ENCODE peak calls at places on chromosomes 7 and 10, in seven cellular contexts. One of them, this sample, is unnamed.

GRCh38 chr7:155811560-155811894 is 736 bp downstream of the SHH start:
- DNase-seq in stimulated activated CD8-positive, alpha-beta memory T cell treated with anti-CD3 and anti-CD28 coated beads, Interleukin-4, amount 100 ng/mL, for 1 hour: no peak
- DNase-seq in astrocyte of the hippocampus: no peak
- DNase-seq in activated CD4-positive, alpha-beta T cell treated with anti-CD3 and anti-CD28 coated beads, Interleukin-2, amount 50 U/mL, for 24 hours: no peak
- DNase-seq in HEK293T: no peak
- DNase-seq in HT1080: no peak
- DNase-seq in uterus: no peak
- DNase-seq in this sample: no peak

GRCh38 chr7:19352271-19352670 is 207.1 kb upstream of the FERD3L start:
- DNase-seq in astrocyte of the hippocampus: peak
- DNase-seq in stimulated activated CD8-positive, alpha-beta memory T cell treated with anti-CD3 and anti-CD28 coated beads, Interleukin-4, amount 100 ng/mL, for 1 hour: no peak
- DNase-seq in uterus: no peak
- DNase-seq in HEK293T: no peak
- DNase-seq in activated CD4-positive, alpha-beta T cell treated with anti-CD3 and anti-CD28 coated beads, Interleukin-2, amount 50 U/mL, for 24 hours: no peak
- DNase-seq in HT1080: no peak
- DNase-seq in this sample: no peak

GRCh38 chr7:29039747-29040569 is 81.8 kb upstream of the TRIL start:
- DNase-seq in astrocyte of the hippocampus: no peak
- DNase-seq in activated CD4-positive, alpha-beta T cell treated with anti-CD3 and anti-CD28 coated beads, Interleukin-2, amount 50 U/mL, for 24 hours: no peak
- DNase-seq in uterus: no peak
- DNase-seq in stimulated activated CD8-positive, alpha-beta memory T cell treated with anti-CD3 and anti-CD28 coated beads, Interleukin-4, amount 100 ng/mL, for 1 hour: no peak
- DNase-seq in HEK293T: no peak
- DNase-seq in HT1080: peak
- DNase-seq in this sample: no peak

GRCh38 chr7:17325364-17325763 is 26.9 kb downstream of the AHR start:
- DNase-seq in activated CD4-positive, alpha-beta T cell treated with anti-CD3 and anti-CD28 coated beads, Interleukin-2, amount 50 U/mL, for 24 hours: no peak
- DNase-seq in astrocyte of the hippocampus: no peak
- DNase-seq in HT1080: no peak
- DNase-seq in uterus: no peak
- DNase-seq in HEK293T: no peak
- DNase-seq in stimulated activated CD8-positive, alpha-beta memory T cell treated with anti-CD3 and anti-CD28 coated beads, Interleukin-4, amount 100 ng/mL, for 1 hour: no peak
- DNase-seq in this sample: no peak

GRCh38 chr7:97002555-97003261 is 2.6 kb upstream of the DLX6 start:
- DNase-seq in uterus: no peak
- DNase-seq in activated CD4-positive, alpha-beta T cell treated with anti-CD3 and anti-CD28 coated beads, Interleukin-2, amount 50 U/mL, for 24 hours: no peak
- DNase-seq in HEK293T: no peak
- DNase-seq in astrocyte of the hippocampus: no peak
- DNase-seq in HT1080: no peak
- DNase-seq in stimulated activated CD8-positive, alpha-beta memory T cell treated with anti-CD3 and anti-CD28 coated beads, Interleukin-4, amount 100 ng/mL, for 1 hour: no peak
- DNase-seq in this sample: no peak

GRCh38 chr10:129760416-129760815 is 203.7 kb downstream of the EBF3 start:
- DNase-seq in stimulated activated CD8-positive, alpha-beta memory T cell treated with anti-CD3 and anti-CD28 coated beads, Interleukin-4, amount 100 ng/mL, for 1 hour: no peak
- DNase-seq in HT1080: no peak
- DNase-seq in HEK293T: no peak
- DNase-seq in astrocyte of the hippocampus: no peak
- DNase-seq in activated CD4-positive, alpha-beta T cell treated with anti-CD3 and anti-CD28 coated beads, Interleukin-2, amount 50 U/mL, for 24 hours: no peak
- DNase-seq in uterus: no peak
- DNase-seq in this sample: no peak

GRCh38 chr7:103648135-103648534 is 202.1 kb upstream of the SLC26A5 start:
- DNase-seq in HEK293T: no peak
- DNase-seq in stimulated activated CD8-positive, alpha-beta memory T cell treated with anti-CD3 and anti-CD28 coated beads, Interleukin-4, amount 100 ng/mL, for 1 hour: no peak
- DNase-seq in HT1080: no peak
- DNase-seq in activated CD4-positive, alpha-beta T cell treated with anti-CD3 and anti-CD28 coated beads, Interleukin-2, amount 50 U/mL, for 24 hours: no peak
- DNase-seq in astrocyte of the hippocampus: no peak
- DNase-seq in uterus: no peak
- DNase-seq in this sample: no peak

GRCh38 chr7:146185844-146186243 is 69.2 kb downstream of the CNTNAP2 start:
- DNase-seq in HEK293T: no peak
- DNase-seq in activated CD4-positive, alpha-beta T cell treated with anti-CD3 and anti-CD28 coated beads, Interleukin-2, amount 50 U/mL, for 24 hours: no peak
- DNase-seq in HT1080: no peak
- DNase-seq in astrocyte of the hippocampus: no peak
- DNase-seq in uterus: no peak
- DNase-seq in stimulated activated CD8-positive, alpha-beta memory T cell treated with anti-CD3 and anti-CD28 coated beads, Interleukin-4, amount 100 ng/mL, for 1 hour: no peak
- DNase-seq in this sample: no peak

GRCh38 chr10:129958686-129959543 is 5.2 kb downstream of the EBF3 start:
- DNase-seq in activated CD4-positive, alpha-beta T cell treated with anti-CD3 and anti-CD28 coated beads, Interleukin-2, amount 50 U/mL, for 24 hours: no peak
- DNase-seq in HEK293T: no peak
- DNase-seq in astrocyte of the hippocampus: no peak
- DNase-seq in uterus: peak
- DNase-seq in HT1080: no peak
- DNase-seq in stimulated activated CD8-positive, alpha-beta memory T cell treated with anti-CD3 and anti-CD28 coated beads, Interleukin-4, amount 100 ng/mL, for 1 hour: no peak
- DNase-seq in this sample: no peak